ENCODE peak calls at places on chromosome 5, in seven cellular contexts. M, A, F, W, O, B and Z are unnamed samples.

GRCh38 chr5:79263290-79263689 is 27.4 kb downstream of the JMY start:
- DNase-seq in M (no peak), A (no peak), F (no peak), W (no peak), O (no peak), B (no peak), Z (no peak)

GRCh38 chr5:151719228-151719861 is 32.6 kb upstream of the SPARC start:
- DNase-seq in M (no peak), A (peak), F (peak), W (no peak), O (no peak), B (peak), Z (peak)

GRCh38 chr5:28403846-28404245 is 1365.5 kb upstream of the CDH9 start:
- DNase-seq in M (no peak), A (no peak), F (no peak), W (no peak), O (no peak), B (peak), Z (no peak)

GRCh38 chr5:85784746-85785145 is 833.0 kb upstream of the COX7C start:
- DNase-seq in M (no peak), A (no peak), F (no peak), W (no peak), O (no peak), B (no peak), Z (no peak)

GRCh38 chr5:176474476-176474875 is 26.3 kb downstream of the FAF2 start:
- DNase-seq in M (no peak), A (peak), F (peak), W (no peak), O (no peak), B (no peak), Z (peak)

GRCh38 chr5:174505621-174506020 is 218.8 kb upstream of the MSX2 start:
- DNase-seq in M (no peak), A (peak), F (peak), W (no peak), O (no peak), B (peak), Z (peak)

GRCh38 chr5:105905392-105905791 is 1765.3 kb downstream of the EFNA5 start:
- DNase-seq in M (no peak), A (no peak), F (no peak), W (no peak), O (no peak), B (peak), Z (peak)

GRCh38 chr5:122434547-122434946 is 122.5 kb downstream of the SNCAIP start:
- DNase-seq in M (no peak), A (no peak), F (no peak), W (no peak), O (no peak), B (no peak), Z (no peak)

GRCh38 chr5:59348189-59348588 is 545.3 kb downstream of the PDE4D start:
- DNase-seq in M (no peak), A (no peak), F (no peak), W (no peak), O (no peak), B (peak), Z (no peak)

GRCh38 chr5:132302413-132302812 is 8.2 kb downstream of the SLC22A4 start:
- DNase-seq in M (no peak), A (no peak), F (no peak), W (no peak), O (no peak), B (no peak), Z (no peak)

GRCh38 chr5:55173696-55174101 is 722 bp upstream of the CDC20B start:
- DNase-seq in M (peak), A (no peak), F (no peak), W (no peak), O (no peak), B (no peak), Z (no peak)

GRCh38 chr5:84450617-84451414 is 66.1 kb upstream of the EDIL3 start:
- DNase-seq in M (no peak), A (no peak), F (peak), W (no peak), O (no peak), B (peak), Z (peak)

GRCh38 chr5:170632985-170633234 is 129.1 kb downstream of the KCNIP1 start:
- DNase-seq in M (peak), A (no peak), F (no peak), W (peak), O (peak), B (peak), Z (no peak)

GRCh38 chr5:52283221-52283620 is 504.5 kb upstream of the ITGA1 start:
- DNase-seq in M (peak), A (no peak), F (peak), W (no peak), O (peak), B (peak), Z (no peak)

GRCh38 chr5:170809551-170809950 is 26.0 kb downstream of the GABRP start:
- DNase-seq in M (peak), A (peak), F (peak), W (no peak), O (peak), B (peak), Z (peak)

GRCh38 chr5:154038604-154039457 is at the start of the genes FAM114A2 and MFAP3:
- DNase-seq in M (peak), A (peak), F (peak), W (peak), O (peak), B (peak), Z (peak)

GRCh38 chr5:109689740-109690455 is at the start of gene MAN2A1:
- DNase-seq in M (peak), A (peak), F (peak), W (peak), O (peak), B (peak), Z (peak)

GRCh38 chr5:82364497-82364896 is 86.3 kb upstream of the RPS23 start:
- DNase-seq in M (no peak), A (peak), F (peak), W (no peak), O (no peak), B (peak), Z (peak)

GRCh38 chr5:65790371-65791163 is 68.6 kb downstream of the NLN start:
- DNase-seq in M (no peak), A (no peak), F (no peak), W (no peak), O (no peak), B (no peak), Z (no peak)

GRCh38 chr5:138280915-138281314 is 6.5 kb upstream of the GFRA3 start:
- DNase-seq in M (no peak), A (no peak), F (no peak), W (no peak), O (no peak), B (no peak), Z (no peak)

GRCh38 chr5:51495672-51496071 is 112.4 kb downstream of the ISL1 start:
- DNase-seq in M (no peak), A (no peak), F (peak), W (no peak), O (no peak), B (peak), Z (no peak)

GRCh38 chr5:345404-346195 is 24.1 kb downstream of the AHRR start:
- DNase-seq in M (no peak), A (no peak), F (no peak), W (no peak), O (no peak), B (no peak), Z (peak)

GRCh38 chr5:134948929-134949328 is 18.8 kb upstream of the CATSPER3 start:
- DNase-seq in M (no peak), A (no peak), F (peak), W (peak), O (no peak), B (peak), Z (peak)

GRCh38 chr5:140041492-140042421 is 1.3 kb downstream of the NRG2 start:
- DNase-seq in M (peak), A (no peak), F (peak), W (peak), O (peak), B (peak), Z (peak)

GRCh38 chr5:149583394-149583793 is 2.1 kb downstream of the ARHGEF37 start:
- DNase-seq in M (peak), A (no peak), F (no peak), W (no peak), O (peak), B (no peak), Z (no peak)

GRCh38 chr5:166961028-166961427 is 1330.4 kb upstream of the WWC1 start:
- DNase-seq in M (peak), A (no peak), F (peak), W (no peak), O (no peak), B (no peak), Z (peak)

GRCh38 chr5:158068964-158069363 is 210.0 kb upstream of the CLINT1 start:
- DNase-seq in M (no peak), A (no peak), F (no peak), W (no peak), O (no peak), B (no peak), Z (no peak)

GRCh38 chr5:53601570-53601969 is 41.1 kb downstream of the NDUFS4 start:
- DNase-seq in M (no peak), A (peak), F (peak), W (no peak), O (no peak), B (peak), Z (peak)

GRCh38 chr5:67720162-67720772 is 495.3 kb upstream of the PIK3R1 start:
- DNase-seq in M (no peak), A (no peak), F (no peak), W (no peak), O (no peak), B (no peak), Z (no peak)

GRCh38 chr5:135885031-135885430 is 10.6 kb downstream of the IL9 start:
- DNase-seq in M (no peak), A (no peak), F (no peak), W (no peak), O (no peak), B (no peak), Z (no peak)

GRCh38 chr5:74130141-74130897 is 504.3 kb downstream of the ARHGEF28 start:
- DNase-seq in M (no peak), A (no peak), F (no peak), W (no peak), O (no peak), B (no peak), Z (no peak)
- TF ChIP-seq CTCF in M (no peak), A (no peak), F (no peak), W (no peak), O (no peak), B (no peak), Z (no peak)

DNA sequence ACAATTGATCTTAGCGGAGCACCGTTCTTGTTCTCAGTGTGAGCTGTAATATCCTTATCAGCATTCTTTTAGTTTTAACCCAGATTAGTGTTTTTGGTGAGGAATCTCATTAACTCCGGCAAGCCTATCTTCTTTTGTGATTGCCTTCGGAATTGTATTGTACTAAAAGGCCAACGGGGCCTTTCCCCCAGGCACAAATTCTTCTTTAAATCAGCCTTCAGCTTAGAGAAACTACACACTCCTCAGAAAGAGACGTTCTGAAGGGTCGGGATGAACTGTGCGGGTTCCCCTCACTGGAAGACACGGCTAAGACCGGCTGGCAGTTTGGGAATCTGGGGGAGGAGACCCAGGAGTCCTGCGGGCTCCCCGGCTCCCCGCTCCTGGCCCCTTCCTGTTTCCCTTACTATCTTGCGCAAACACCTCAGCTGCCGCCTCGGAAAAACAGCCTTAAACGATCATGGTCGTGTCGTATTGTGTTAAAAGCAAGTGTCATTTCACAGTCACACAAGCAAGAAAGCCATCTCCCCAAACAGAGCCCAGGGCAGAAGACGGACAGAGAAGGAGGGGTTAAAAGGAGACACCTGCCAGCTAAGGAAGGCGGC is 353.1 kb upstream of the IRX2 start:
- DNase-seq in M (no peak), A (no peak), F (no peak), W (no peak), O (no peak), B (no peak), Z (no peak)
- H3K4me3 ChIP-seq in M (no peak), A (no peak), F (no peak), W (no peak), O (no peak), B (no peak), Z (no peak)

DNA sequence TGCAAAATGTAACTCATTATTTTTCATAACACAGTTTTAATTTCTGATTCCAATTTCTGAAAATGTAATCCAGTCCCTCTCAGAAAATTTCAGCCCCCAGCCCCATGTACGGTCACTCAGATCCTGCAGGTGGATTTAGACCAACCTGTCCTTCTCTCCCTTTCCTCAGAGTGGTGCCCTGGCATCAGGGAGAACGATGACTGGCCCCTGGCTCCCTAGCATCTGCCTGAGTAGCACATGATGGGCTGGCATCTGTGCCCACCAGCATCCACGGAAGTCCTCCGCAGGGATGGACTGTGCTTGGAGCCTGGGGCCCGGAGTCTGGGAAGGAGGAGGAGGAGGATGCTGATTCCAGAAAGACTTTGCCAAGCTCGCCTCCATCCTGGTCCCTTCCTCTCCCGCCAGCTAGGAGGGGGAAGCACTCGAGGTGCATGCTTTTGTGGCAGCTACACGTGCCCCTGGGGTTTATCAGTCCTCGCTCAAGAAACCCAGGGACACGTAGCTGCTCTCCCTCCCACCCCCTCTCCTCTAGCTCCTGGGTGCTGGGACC is 54.4 kb upstream of the RUFY1 start:
- DNase-seq in M (no peak), A (no peak), F (no peak), W (no peak), O (no peak), B (no peak), Z (no peak)
- TF ChIP-seq CTCF in M (no peak), A (no peak), F (peak), W (no peak), O (no peak), B (no peak), Z (no peak)

DNA sequence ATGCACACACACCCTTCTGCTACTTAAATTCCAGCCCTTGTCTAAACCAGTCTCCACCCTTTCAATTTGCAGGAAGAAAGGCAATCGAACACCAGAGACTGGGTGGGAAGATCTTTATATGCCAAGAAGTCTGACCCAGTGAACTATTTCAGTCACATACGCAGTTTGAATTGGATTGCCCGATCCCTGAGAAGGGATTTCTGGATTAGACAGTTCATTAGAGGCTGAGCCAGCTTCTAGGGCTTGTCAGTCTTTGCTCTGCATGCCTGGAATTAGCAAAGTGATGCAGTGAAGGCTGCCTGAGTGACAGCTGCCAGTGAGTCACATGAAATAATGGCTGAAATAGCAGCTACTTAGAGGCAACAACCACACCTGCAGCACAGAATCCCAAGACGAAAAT is 159.9 kb downstream of the PPP2R2B start:
- DNase-seq in M (no peak), A (no peak), F (no peak), W (no peak), O (no peak), B (peak), Z (no peak)
- H3K4me3 ChIP-seq in M (no peak), A (no peak), F (no peak), W (no peak), O (no peak), B (no peak), Z (no peak)